ENCODE peak calls at places on chromosomes 13 and 19, in ten cellular contexts. G is ascending aorta; X is MG63; L is endothelial cell of umbilical vein; Y is psoas muscle; E is GM23248; W is CD8-positive, alpha-beta T cell; B is ovary; O is fibroblast of the aortic adventitia; I is fibroblast of pulmonary artery. V is an unnamed sample.

GRCh38 chr13:112752711-112753541 is 63.1 kb downstream of the ATP11A start:
- DNase-seq in G (no peak), X (no peak), L (no peak), Y (no peak), E (no peak), W (peak; percentile 58), B (no peak), O (no peak), I (no peak), V (no peak)

GRCh38 chr19:940591-941291 is 14.9 kb downstream of the ARID3A start:
- DNase-seq in G (peak; percentile 63), X (peak; percentile 88), L (peak; percentile 69), Y (peak; percentile 75), E (no peak), W (peak; percentile 83), B (peak; percentile 47), O (peak; percentile 83), I (no peak), V (peak; percentile 90)

GRCh38 chr13:41463823-41464602 is 6.7 kb downstream of the RGCC start:
- DNase-seq in G (no peak), X (no peak), L (no peak), Y (no peak), E (no peak), W (no peak), B (no peak), O (no peak), I (no peak), V (no peak)

GRCh38 chr19:16795731-16796130 is 33.5 kb upstream of the SIN3B start:
- DNase-seq in G (no peak), X (no peak), L (no peak), Y (no peak), E (no peak), W (no peak), B (no peak), O (no peak), I (no peak), V (no peak)

GRCh38 chr19:397321-397720 is 11.6 kb downstream of the C2CD4C start:
- DNase-seq in G (no peak), X (no peak), L (no peak), Y (no peak), E (no peak), W (no peak), B (no peak), O (no peak), I (no peak), V (no peak)

GRCh38 chr19:18848860-18849661 is 17.3 kb downstream of the UPF1 start:
- DNase-seq in G (peak; percentile 66), X (no peak), L (peak; percentile 88), Y (peak; percentile 76), E (peak; percentile 92), W (no peak), B (peak; percentile 71), O (peak; percentile 87), I (peak; percentile 80), V (peak; percentile 70)

GRCh38 chr13:27523345-27524073 is 73.1 kb upstream of the MTIF3 start:
- DNase-seq in G (no peak), X (no peak), L (no peak), Y (no peak), E (no peak), W (no peak), B (no peak), O (no peak), I (no peak), V (no peak)

GRCh38 chr13:35697281-35697680 is 220.8 kb upstream of the MAB21L1 start:
- DNase-seq in G (no peak), X (no peak), L (no peak), Y (no peak), E (peak; percentile 44), W (no peak), B (no peak), O (no peak), I (no peak), V (no peak)

GRCh38 chr13:90869580-90869979 is 477.9 kb upstream of the MIR17HG start:
- DNase-seq in G (no peak), X (no peak), L (no peak), Y (no peak), E (no peak), W (no peak), B (no peak), O (no peak), I (no peak), V (no peak)

GRCh38 chr13:90867336-90867683 is 480.2 kb upstream of the MIR17HG start:
- DNase-seq in G (no peak), X (peak; percentile 51), L (peak; percentile 36), Y (peak; percentile 37), E (peak; percentile 86), W (no peak), B (peak; percentile 57), O (peak; percentile 68), I (peak; percentile 85), V (peak; percentile 70)

GRCh38 chr13:90868321-90868920 is 479.1 kb upstream of the MIR17HG start:
- DNase-seq in G (no peak), X (no peak), L (peak; percentile 23), Y (no peak), E (peak; percentile 47), W (no peak), B (no peak), O (peak; percentile 46), I (peak; percentile 51), V (peak; percentile 33)

DNA sequence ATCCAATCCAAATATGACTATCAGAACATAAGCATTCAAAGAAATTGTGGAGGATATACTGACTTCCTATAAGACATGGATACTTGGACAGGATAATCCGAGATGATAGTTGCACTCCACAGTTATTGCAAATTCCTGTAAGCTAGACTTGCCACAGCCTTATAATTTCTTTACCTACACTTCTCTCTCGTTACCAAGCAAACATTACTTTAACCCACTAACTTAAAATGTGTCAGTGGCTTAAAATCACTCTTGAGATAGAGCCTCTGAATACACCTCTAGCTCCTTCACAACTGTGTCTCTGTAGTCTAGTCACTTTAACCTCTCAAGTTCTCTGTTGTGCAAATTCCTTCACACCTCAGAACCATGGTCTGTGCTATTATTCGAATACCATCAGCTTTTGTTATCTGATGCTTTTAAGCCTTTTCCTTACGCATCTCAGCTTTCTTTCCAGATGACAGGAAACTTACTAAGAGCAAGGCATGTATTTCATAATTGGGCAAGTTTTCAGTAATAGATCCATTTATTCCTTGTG is 474.9 kb upstream of the MIR17HG start:
- DNase-seq in G (no peak), X (no peak), L (no peak), Y (no peak), E (no peak), W (no peak), B (no peak), O (no peak), I (no peak), V (no peak)
- H3K4me3 ChIP-seq in G (no peak overlapping the region), X (no peak overlapping the region), L (no peak overlapping the region), Y (no peak overlapping the region), E (no peak overlapping the region), W (no peak overlapping the region), B (no peak overlapping the region), O (no peak overlapping the region), I (no peak overlapping the region), V (no peak overlapping the region)

DNA sequence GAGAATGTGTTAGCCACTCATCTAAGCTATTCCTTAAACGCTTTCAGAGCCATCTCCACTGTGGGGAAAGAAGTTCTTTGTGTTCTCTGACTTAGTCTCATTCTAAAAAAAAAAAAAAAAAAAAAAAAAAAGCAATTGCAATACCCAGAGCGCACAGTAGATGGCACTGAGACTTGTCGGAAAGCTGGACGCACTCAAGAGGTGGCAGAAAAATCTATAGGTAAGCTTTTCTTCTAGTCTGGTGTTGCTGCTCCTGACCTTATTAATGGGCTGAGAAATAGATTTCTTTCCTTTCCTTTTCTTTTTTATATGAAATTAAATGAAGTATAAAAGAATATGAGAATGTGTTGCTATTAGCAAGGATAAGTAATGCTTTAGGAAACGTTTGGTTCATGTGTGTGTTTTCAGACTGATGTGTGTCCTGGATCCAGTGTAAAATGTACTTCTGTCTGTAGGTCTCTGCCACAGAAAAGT is 4.7 kb upstream of the GJB2 start:
- DNase-seq in G (no peak), X (no peak), L (peak; percentile 54), Y (no peak), E (peak; percentile 63), W (no peak), B (no peak), O (peak; percentile 72), I (peak; percentile 63), V (no peak)
- H3K4me3 ChIP-seq in G (peak overlapping the region; percentile 30), X (no peak overlapping the region), L (no peak overlapping the region), Y (no peak overlapping the region), E (no peak overlapping the region), W (no peak overlapping the region), B (no peak overlapping the region), O (no peak overlapping the region), I (no peak overlapping the region), V (no peak overlapping the region)

DNA sequence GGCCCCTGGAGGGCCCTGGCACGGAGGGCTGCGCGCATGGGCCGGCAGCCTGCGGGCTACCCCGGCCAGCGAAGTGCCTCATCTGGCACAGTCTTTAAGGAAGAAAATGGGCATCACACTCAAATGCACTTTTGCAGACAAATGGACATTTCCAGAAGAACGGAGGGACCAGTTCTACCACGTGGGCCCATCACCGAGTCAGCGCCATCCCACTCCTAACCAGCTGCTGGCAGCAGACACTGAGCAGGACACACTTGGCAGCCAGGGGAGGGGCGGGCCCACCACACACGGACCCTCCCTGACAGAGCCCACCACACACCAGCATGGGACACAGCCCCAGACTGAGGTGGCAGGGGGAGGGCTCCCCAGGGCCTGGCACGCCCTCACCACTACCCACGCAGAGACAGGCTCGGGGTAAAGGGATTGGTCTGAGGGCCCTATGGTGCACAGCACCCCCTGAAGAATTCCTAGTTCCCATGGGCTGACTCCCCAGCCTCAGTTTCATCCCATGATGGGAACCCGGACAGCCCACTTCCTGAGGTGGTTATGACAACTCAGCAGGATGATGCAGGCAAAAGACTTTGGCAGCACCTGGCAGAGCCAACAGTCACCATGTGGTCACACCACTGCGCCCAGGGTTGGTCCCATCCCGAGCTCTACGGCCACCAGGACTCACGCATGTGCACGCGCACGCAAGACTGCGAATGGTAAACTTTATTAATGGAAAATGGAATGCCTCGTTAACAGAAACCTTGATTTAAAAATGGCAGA is 18.7 kb upstream of the TINCR start:
- DNase-seq in G (no peak), X (no peak), L (no peak), Y (no peak), E (peak; percentile 28), W (no peak), B (no peak), O (no peak), I (no peak), V (no peak)
- H3K4me3 ChIP-seq in G (no peak overlapping the region), X (no peak overlapping the region), L (no peak overlapping the region), Y (peak overlapping the region; percentile 41), E (no peak overlapping the region), W (no peak overlapping the region), B (no peak overlapping the region), O (no peak overlapping the region), I (no peak overlapping the region), V (no peak overlapping the region)

GRCh38 chr13:30049692-30050091 is 199.3 kb upstream of the UBL3 start:
- DNase-seq in G (no peak), X (no peak), L (no peak), Y (no peak), E (peak; percentile 39), W (no peak), B (no peak), O (no peak), I (no peak), V (no peak)

GRCh38 chr13:30053904-30054303 is 203.5 kb upstream of the UBL3 start:
- DNase-seq in G (no peak), X (no peak), L (no peak), Y (no peak), E (no peak), W (no peak), B (no peak), O (no peak), I (no peak), V (no peak)

GRCh38 chr13:30052127-30052526 is 201.7 kb upstream of the UBL3 start:
- DNase-seq in G (no peak), X (no peak), L (no peak), Y (no peak), E (no peak), W (no peak), B (no peak), O (no peak), I (peak; percentile 12), V (no peak)

GRCh38 chr13:30047154-30047874 is 196.9 kb upstream of the UBL3 start:
- DNase-seq in G (no peak), X (peak; percentile 45), L (no peak), Y (no peak), E (peak; percentile 38), W (no peak), B (no peak), O (peak; percentile 55), I (no peak), V (no peak)

DNA sequence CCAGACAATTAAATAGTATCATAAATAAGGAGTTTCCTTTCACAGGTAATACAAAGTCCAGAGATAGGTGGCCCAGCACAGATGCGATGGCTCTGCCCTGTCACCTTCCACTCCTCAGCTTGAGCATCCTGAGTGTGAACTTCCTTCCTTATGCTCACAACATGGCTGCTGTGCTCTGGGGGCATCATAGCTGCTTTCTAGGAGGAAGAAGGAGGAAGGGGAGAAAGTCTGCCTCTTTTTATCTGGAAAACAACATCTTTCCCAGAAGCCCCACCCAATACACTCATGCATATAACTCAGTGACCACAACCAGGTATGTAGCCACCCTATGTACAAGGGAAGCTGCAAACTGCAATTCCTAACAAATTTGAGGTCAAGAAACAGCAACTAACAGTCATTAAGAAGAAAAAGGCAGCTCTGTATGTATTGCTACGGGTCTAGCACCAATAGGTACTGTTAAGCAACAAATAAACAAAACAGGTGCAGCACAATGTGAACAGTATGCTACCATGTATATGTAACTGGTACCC is 201.2 kb upstream of the UBL3 start:
- DNase-seq in G (no peak), X (no peak), L (no peak), Y (no peak), E (no peak), W (no peak), B (no peak), O (no peak), I (no peak), V (no peak)
- H3K4me3 ChIP-seq in G (no peak overlapping the region), X (no peak overlapping the region), L (no peak overlapping the region), Y (no peak overlapping the region), E (no peak overlapping the region), W (no peak overlapping the region), B (no peak overlapping the region), O (no peak overlapping the region), I (no peak overlapping the region), V (no peak overlapping the region)